ENCODE peak calls at places on chromosomes 5 and 9, in four cellular contexts. One of them, this sample, is unnamed.

GRCh38 chr5:133789428-133789827 is 177.1 kb upstream of the FSTL4 start:
- DNase-seq in ovary: no peak
- DNase-seq in IMR-90: no peak
- DNase-seq in NB4: no peak
- DNase-seq in this sample: peak

GRCh38 chr9:127955294-127956015 is 17.8 kb upstream of the DPM2 start:
- DNase-seq in ovary: no peak
- DNase-seq in IMR-90: peak
- DNase-seq in NB4: peak
- DNase-seq in this sample: peak

GRCh38 chr9:107815782-107816181 is 326.2 kb upstream of the KLF4 start:
- DNase-seq in ovary: no peak
- DNase-seq in IMR-90: no peak
- DNase-seq in NB4: no peak
- DNase-seq in this sample: no peak

GRCh38 chr5:75536694-75537360 is 25.1 kb downstream of the POLK start:
- DNase-seq in ovary: no peak
- DNase-seq in IMR-90: no peak
- DNase-seq in NB4: no peak
- DNase-seq in this sample: no peak

GRCh38 chr5:38540348-38540747 is 16.1 kb downstream of the LIFR start:
- DNase-seq in ovary: no peak
- DNase-seq in IMR-90: no peak
- DNase-seq in NB4: no peak
- DNase-seq in this sample: no peak

GRCh38 chr5:172617817-172618216 is 23.2 kb upstream of the NEURL1B start:
- DNase-seq in ovary: peak
- DNase-seq in IMR-90: no peak
- DNase-seq in NB4: no peak
- DNase-seq in this sample: no peak

GRCh38 chr5:40746703-40747102 is 9.1 kb downstream of the TTC33 start:
- DNase-seq in ovary: no peak
- DNase-seq in IMR-90: peak
- DNase-seq in NB4: no peak
- DNase-seq in this sample: no peak

GRCh38 chr9:109258619-109259321 is 62.1 kb downstream of the EPB41L4B start:
- DNase-seq in ovary: peak
- DNase-seq in IMR-90: no peak
- DNase-seq in NB4: no peak
- DNase-seq in this sample: peak

GRCh38 chr9:84990850-84991505 is 321.4 kb downstream of the NTRK2 start:
- DNase-seq in ovary: no peak
- DNase-seq in IMR-90: no peak
- DNase-seq in NB4: no peak
- DNase-seq in this sample: no peak

GRCh38 chr9:113380869-113381378 is 4.1 kb upstream of the HDHD3 start:
- DNase-seq in ovary: no peak
- DNase-seq in IMR-90: no peak
- DNase-seq in NB4: peak
- DNase-seq in this sample: no peak

GRCh38 chr9:133331221-133331620 is 4.8 kb downstream of the SURF6 start:
- DNase-seq in ovary: no peak
- DNase-seq in IMR-90: no peak
- DNase-seq in NB4: no peak
- DNase-seq in this sample: no peak

GRCh38 chr9:95437559-95437958 is 79.2 kb downstream of the PTCH1 start:
- DNase-seq in ovary: no peak
- DNase-seq in IMR-90: no peak
- DNase-seq in NB4: no peak
- DNase-seq in this sample: no peak

GRCh38 chr5:75935572-75935971 is 147.6 kb upstream of the SV2C start:
- DNase-seq in ovary: no peak
- DNase-seq in IMR-90: no peak
- DNase-seq in NB4: no peak
- DNase-seq in this sample: no peak

GRCh38 chr9:133927041-133927440 is 65.1 kb downstream of the VAV2 start:
- DNase-seq in ovary: no peak
- DNase-seq in IMR-90: peak
- DNase-seq in NB4: no peak
- DNase-seq in this sample: no peak

GRCh38 chr5:124698774-124699173 is 47.7 kb downstream of the ZNF608 start:
- DNase-seq in ovary: no peak
- DNase-seq in IMR-90: peak
- DNase-seq in NB4: no peak
- DNase-seq in this sample: no peak

GRCh38 chr5:131466171-131466766 is 168.8 kb downstream of the RAPGEF6 start:
- DNase-seq in ovary: no peak
- DNase-seq in IMR-90: peak
- DNase-seq in NB4: peak
- DNase-seq in this sample: no peak

GRCh38 chr5:7392401-7393024 is 3.4 kb upstream of the ADCY2 start:
- DNase-seq in ovary: no peak
- DNase-seq in IMR-90: no peak
- DNase-seq in NB4: peak
- DNase-seq in this sample: peak

GRCh38 chr5:108560581-108560980 is 178.7 kb upstream of the FBXL17 start:
- DNase-seq in ovary: no peak
- DNase-seq in IMR-90: peak
- DNase-seq in NB4: no peak
- DNase-seq in this sample: no peak

GRCh38 chr5:122846051-122846567 is 696 bp downstream of the SNX24 start:
- DNase-seq in ovary: no peak
- DNase-seq in IMR-90: peak
- DNase-seq in NB4: peak
- DNase-seq in this sample: no peak

GRCh38 chr5:34721359-34721758 is 65.2 kb downstream of the RAI14 start:
- DNase-seq in ovary: no peak
- DNase-seq in IMR-90: peak
- DNase-seq in NB4: no peak
- DNase-seq in this sample: no peak

GRCh38 chr9:121550569-121551512 is 51.2 kb upstream of the GGTA1 start:
- DNase-seq in ovary: peak
- DNase-seq in IMR-90: peak
- DNase-seq in NB4: peak
- DNase-seq in this sample: peak

GRCh38 chr5:56412601-56413379 is 179.7 kb upstream of the ANKRD55 start:
- DNase-seq in ovary: no peak
- DNase-seq in IMR-90: no peak
- DNase-seq in NB4: peak
- DNase-seq in this sample: peak

GRCh38 chr5:145633474-145633873 is 201.7 kb downstream of the PRELID2 start:
- DNase-seq in ovary: no peak
- DNase-seq in IMR-90: no peak
- DNase-seq in NB4: no peak
- DNase-seq in this sample: no peak

GRCh38 chr5:176784218-176785165 is 25.9 kb upstream of the UNC5A start:
- DNase-seq in ovary: no peak
- DNase-seq in IMR-90: peak
- DNase-seq in NB4: no peak
- DNase-seq in this sample: peak

GRCh38 chr5:141001854-141002666 is 35.8 kb downstream of the PCDHAC2 start:
- DNase-seq in ovary: no peak
- DNase-seq in IMR-90: no peak
- DNase-seq in NB4: no peak
- DNase-seq in this sample: no peak

GRCh38 chr5:38258319-38259061 is at the start of gene EGFLAM:
- DNase-seq in ovary: peak
- DNase-seq in IMR-90: no peak
- DNase-seq in NB4: peak
- DNase-seq in this sample: no peak

GRCh38 chr5:53265043-53265442 is 155.5 kb upstream of the MOCS2 start:
- DNase-seq in ovary: no peak
- DNase-seq in IMR-90: peak
- DNase-seq in NB4: no peak
- DNase-seq in this sample: no peak
- H3K4me3 ChIP-seq in ovary: no peak
- H3K4me3 ChIP-seq in IMR-90: no peak
- H3K4me3 ChIP-seq in NB4: no peak
- H3K4me3 ChIP-seq in this sample: no peak

GRCh38 chr9:104177003-104177611 is 83.0 kb downstream of the SMC2 start:
- DNase-seq in ovary: no peak
- DNase-seq in IMR-90: no peak
- DNase-seq in NB4: peak
- DNase-seq in this sample: no peak
- TF ChIP-seq CTCF in ovary: no peak
- TF ChIP-seq CTCF in IMR-90: no peak
- TF ChIP-seq CTCF in NB4: peak
- TF ChIP-seq CTCF in this sample: no peak

DNA sequence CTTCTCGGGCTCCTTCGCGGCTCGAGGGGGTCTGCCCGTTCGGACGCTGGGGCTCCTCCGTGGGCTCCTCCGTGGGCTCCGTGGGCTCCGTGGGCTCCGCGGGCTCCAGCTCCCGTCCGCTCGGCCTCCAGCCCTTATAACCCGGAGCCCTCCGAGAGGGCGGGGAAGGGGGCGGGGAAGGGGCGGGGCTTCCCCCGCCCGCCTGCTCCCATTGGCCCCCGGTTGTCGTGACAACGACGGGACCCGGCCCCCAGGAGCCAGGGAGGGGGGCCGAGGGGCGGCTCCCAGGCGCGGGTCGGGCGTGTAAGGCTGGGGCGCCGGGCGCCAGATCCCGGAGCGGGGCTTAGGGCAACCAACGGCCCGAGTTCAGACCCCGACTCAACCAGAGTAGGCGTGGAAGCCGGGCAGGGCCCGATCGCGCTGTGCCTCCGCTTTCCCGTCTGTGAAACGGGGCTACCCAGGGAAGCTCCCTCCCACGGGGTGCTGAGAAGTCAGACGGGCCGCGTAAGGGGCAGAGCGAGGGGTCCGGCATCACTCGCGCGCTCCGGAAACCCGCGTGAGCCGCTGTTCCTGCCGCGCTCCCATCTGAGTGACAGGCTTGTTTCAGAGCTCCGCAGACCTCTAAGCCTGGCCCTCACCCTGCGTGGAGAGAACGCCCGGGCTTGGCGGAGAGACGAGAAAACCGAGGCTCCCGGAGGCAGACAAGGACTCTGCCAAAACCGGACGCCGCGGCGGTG is at the start of gene GFPT2:
- DNase-seq in ovary: peak
- DNase-seq in IMR-90: peak
- DNase-seq in NB4: no peak
- DNase-seq in this sample: peak
- TF ChIP-seq POLR2A in ovary: peak
- TF ChIP-seq POLR2A in IMR-90: peak
- TF ChIP-seq POLR2A in NB4: no peak
- TF ChIP-seq POLR2A in this sample: no peak

GRCh38 chr5:116739648-116740047 is 165.0 kb upstream of the SEMA6A start:
- DNase-seq in ovary: no peak
- DNase-seq in IMR-90: no peak
- DNase-seq in NB4: no peak
- DNase-seq in this sample: no peak
- H3K4me3 ChIP-seq in ovary: no peak
- H3K4me3 ChIP-seq in IMR-90: no peak
- H3K4me3 ChIP-seq in NB4: no peak
- H3K4me3 ChIP-seq in this sample: no peak

GRCh38 chr5:169331292-169331852 is 30.4 kb upstream of the SLIT3 start:
- DNase-seq in ovary: no peak
- DNase-seq in IMR-90: no peak
- DNase-seq in NB4: no peak
- DNase-seq in this sample: peak
- TF ChIP-seq CTCF in ovary: no peak
- TF ChIP-seq CTCF in IMR-90: no peak
- TF ChIP-seq CTCF in NB4: no peak
- TF ChIP-seq CTCF in this sample: no peak

GRCh38 chr5:105409695-105410094 is 1847.1 kb upstream of the NUDT12 start:
- DNase-seq in ovary: no peak
- DNase-seq in IMR-90: no peak
- DNase-seq in NB4: no peak
- DNase-seq in this sample: no peak

GRCh38 chr5:105414067-105414466 is 1851.5 kb upstream of the NUDT12 start:
- DNase-seq in ovary: no peak
- DNase-seq in IMR-90: no peak
- DNase-seq in NB4: no peak
- DNase-seq in this sample: no peak

GRCh38 chr5:105413406-105413990 is 1850.9 kb upstream of the NUDT12 start:
- DNase-seq in ovary: no peak
- DNase-seq in IMR-90: no peak
- DNase-seq in NB4: no peak
- DNase-seq in this sample: no peak
- TF ChIP-seq POLR2A in ovary: no peak
- TF ChIP-seq POLR2A in IMR-90: no peak
- TF ChIP-seq POLR2A in NB4: no peak
- TF ChIP-seq POLR2A in this sample: no peak

This sample was measured in lower leg skin.